ENCODE peak calls at places on chromosomes 6 and 20, in five cellular contexts. G, V, P, W and Y are unnamed samples.

GRCh38 chr20:38125157-38126056 is 39.7 kb downstream of the TGM2 start:
- DNase-seq in G (no peak), V (peak), P (peak), W (peak), Y (no peak)

GRCh38 chr20:53660078-53660909 is 66.7 kb upstream of the ZNF217 start:
- DNase-seq in G (no peak), V (no peak), P (no peak), W (peak), Y (no peak)

GRCh38 chr20:2892376-2892775 is 19.1 kb downstream of the PTPRA start:
- DNase-seq in G (no peak), V (no peak), P (no peak), W (peak), Y (no peak)

GRCh38 chr6:113060664-113061063 is 713.5 kb downstream of the RFPL4B start:
- DNase-seq in G (no peak), V (no peak), P (no peak), W (no peak), Y (no peak)

GRCh38 chr20:53980101-53980500 is 90.3 kb downstream of the BCAS1 start:
- DNase-seq in G (no peak), V (no peak), P (no peak), W (no peak), Y (no peak)

GRCh38 chr6:64477311-64477850 is 841.8 kb downstream of the PHF3 start:
- DNase-seq in G (no peak), V (no peak), P (no peak), W (no peak), Y (no peak)

GRCh38 chr6:19723533-19723932 is 113.6 kb upstream of the ID4 start:
- DNase-seq in G (no peak), V (no peak), P (no peak), W (no peak), Y (no peak)

GRCh38 chr6:163296835-163297519 is 117.5 kb upstream of the QKI start:
- DNase-seq in G (no peak), V (no peak), P (no peak), W (no peak), Y (no peak)

GRCh38 chr6:125066140-125066539 is 87.4 kb upstream of the TPD52L1 start:
- DNase-seq in G (no peak), V (no peak), P (no peak), W (no peak), Y (no peak)

GRCh38 chr20:51792960-51793359 is 9.4 kb downstream of the SALL4 start:
- DNase-seq in G (no peak), V (no peak), P (no peak), W (no peak), Y (no peak)

GRCh38 chr6:3742426-3743344 is 8.8 kb downstream of the PXDC1 start:
- DNase-seq in G (peak), V (peak), P (peak), W (peak), Y (peak)

GRCh38 chr20:39903806-39904205 is 785.2 kb downstream of the MAFB start:
- DNase-seq in G (no peak), V (no peak), P (no peak), W (no peak), Y (no peak)

GRCh38 chr6:111614833-111615582 is 9.3 kb upstream of the TRAF3IP2 start:
- DNase-seq in G (no peak), V (no peak), P (no peak), W (peak), Y (no peak)

GRCh38 chr6:18990313-18990978 is 603.3 kb downstream of the RNF144B start:
- DNase-seq in G (no peak), V (peak), P (peak), W (peak), Y (peak)

GRCh38 chr6:133551847-133552331 is 310.7 kb downstream of the EYA4 start:
- DNase-seq in G (no peak), V (no peak), P (peak), W (peak), Y (no peak)

GRCh38 chr20:47311211-47311610 is 45.3 kb downstream of the ZMYND8 start:
- DNase-seq in G (no peak), V (no peak), P (no peak), W (no peak), Y (no peak)

GRCh38 chr6:33882154-33882553 is 78.4 kb upstream of the MLN start:
- DNase-seq in G (no peak), V (no peak), P (peak), W (no peak), Y (no peak)

GRCh38 chr20:47719625-47720024 is 65.7 kb downstream of the SULF2 start:
- DNase-seq in G (no peak), V (no peak), P (no peak), W (no peak), Y (no peak)

GRCh38 chr6:25946631-25947030 is 16.0 kb upstream of the TRIM38 start:
- DNase-seq in G (no peak), V (no peak), P (no peak), W (no peak), Y (no peak)

GRCh38 chr20:34516874-34517542 is 786 bp downstream of the DYNLRB1 start:
- DNase-seq in G (no peak), V (no peak), P (no peak), W (peak), Y (no peak)

GRCh38 chr6:79269877-79270276 is 35.4 kb upstream of the HMGN3 start:
- DNase-seq in G (no peak), V (no peak), P (no peak), W (no peak), Y (no peak)

GRCh38 chr6:111803384-111803783 is 69.9 kb downstream of the FYN start:
- DNase-seq in G (no peak), V (no peak), P (no peak), W (no peak), Y (no peak)

GRCh38 chr6:154156135-154156948 is 117.3 kb downstream of the OPRM1 start:
- DNase-seq in G (peak), V (peak), P (peak), W (peak), Y (no peak)